ENCODE peak calls at places on chromosomes 3 and 15, in nine cellular contexts. One of them, this sample, is unnamed.

GRCh38 chr3:55828712-55829111 is 341.6 kb upstream of the WNT5A start:
- DNase-seq in A549: no peak
- DNase-seq in substantia nigra: no peak
- DNase-seq in tibial artery: no peak
- DNase-seq in SK-N-MC: no peak
- DNase-seq in transverse colon: no peak
- DNase-seq in PC-3: peak
- DNase-seq in mammary epithelial cell: no peak
- DNase-seq in small intestine: no peak
- DNase-seq in this sample: no peak

GRCh38 chr15:53710906-53711305 is 48.6 kb downstream of the WDR72 start:
- DNase-seq in A549: no peak
- DNase-seq in substantia nigra: no peak
- DNase-seq in tibial artery: no peak
- DNase-seq in SK-N-MC: no peak
- DNase-seq in transverse colon: no peak
- DNase-seq in PC-3: no peak
- DNase-seq in mammary epithelial cell: no peak
- DNase-seq in small intestine: no peak
- DNase-seq in this sample: no peak

GRCh38 chr3:181487236-181487978 is 224.3 kb upstream of the SOX2 start:
- DNase-seq in A549: no peak
- DNase-seq in substantia nigra: no peak
- DNase-seq in tibial artery: no peak
- DNase-seq in SK-N-MC: no peak
- DNase-seq in transverse colon: no peak
- DNase-seq in PC-3: no peak
- DNase-seq in mammary epithelial cell: no peak
- DNase-seq in small intestine: no peak
- DNase-seq in this sample: no peak

GRCh38 chr3:122936335-122936734 is 91.2 kb downstream of the SEMA5B start:
- DNase-seq in A549: no peak
- DNase-seq in substantia nigra: no peak
- DNase-seq in tibial artery: no peak
- DNase-seq in SK-N-MC: no peak
- DNase-seq in transverse colon: no peak
- DNase-seq in PC-3: no peak
- DNase-seq in mammary epithelial cell: no peak
- DNase-seq in small intestine: peak
- DNase-seq in this sample: no peak

GRCh38 chr15:91499774-91500383 is 353.6 kb upstream of the SLCO3A1 start:
- DNase-seq in A549: no peak
- DNase-seq in substantia nigra: no peak
- DNase-seq in tibial artery: no peak
- DNase-seq in SK-N-MC: no peak
- DNase-seq in transverse colon: no peak
- DNase-seq in PC-3: no peak
- DNase-seq in mammary epithelial cell: no peak
- DNase-seq in small intestine: no peak
- DNase-seq in this sample: no peak

GRCh38 chr3:197025736-197026480 is 3.7 kb downstream of the MELTF start:
- DNase-seq in A549: no peak
- DNase-seq in substantia nigra: no peak
- DNase-seq in tibial artery: no peak
- DNase-seq in SK-N-MC: no peak
- DNase-seq in transverse colon: no peak
- DNase-seq in PC-3: no peak
- DNase-seq in mammary epithelial cell: no peak
- DNase-seq in small intestine: no peak
- DNase-seq in this sample: no peak

GRCh38 chr15:89125038-89125826 is 37.0 kb downstream of the ABHD2 start:
- DNase-seq in A549: no peak
- DNase-seq in substantia nigra: no peak
- DNase-seq in tibial artery: no peak
- DNase-seq in SK-N-MC: no peak
- DNase-seq in transverse colon: no peak
- DNase-seq in PC-3: peak
- DNase-seq in mammary epithelial cell: no peak
- DNase-seq in small intestine: no peak
- DNase-seq in this sample: no peak

GRCh38 chr3:66280304-66280703 is 59.5 kb downstream of the SLC25A26 start:
- DNase-seq in A549: no peak
- DNase-seq in substantia nigra: no peak
- DNase-seq in tibial artery: no peak
- DNase-seq in SK-N-MC: no peak
- DNase-seq in transverse colon: no peak
- DNase-seq in PC-3: peak
- DNase-seq in mammary epithelial cell: no peak
- DNase-seq in small intestine: no peak
- DNase-seq in this sample: no peak

GRCh38 chr3:67648229-67648628 is 6.2 kb downstream of the SUCLG2 start:
- DNase-seq in A549: no peak
- DNase-seq in substantia nigra: no peak
- DNase-seq in tibial artery: no peak
- DNase-seq in SK-N-MC: no peak
- DNase-seq in transverse colon: peak
- DNase-seq in PC-3: no peak
- DNase-seq in mammary epithelial cell: no peak
- DNase-seq in small intestine: peak
- DNase-seq in this sample: no peak

GRCh38 chr3:112446343-112446742 is 52.9 kb downstream of the BTLA start:
- DNase-seq in A549: no peak
- DNase-seq in substantia nigra: no peak
- DNase-seq in tibial artery: no peak
- DNase-seq in SK-N-MC: no peak
- DNase-seq in transverse colon: no peak
- DNase-seq in PC-3: no peak
- DNase-seq in mammary epithelial cell: peak
- DNase-seq in small intestine: no peak
- DNase-seq in this sample: no peak

GRCh38 chr3:125437631-125438435 is 62.7 kb upstream of the ZNF148 start:
- DNase-seq in A549: peak
- DNase-seq in substantia nigra: peak
- DNase-seq in tibial artery: no peak
- DNase-seq in SK-N-MC: no peak
- DNase-seq in transverse colon: peak
- DNase-seq in PC-3: peak
- DNase-seq in mammary epithelial cell: peak
- DNase-seq in small intestine: peak
- DNase-seq in this sample: peak

GRCh38 chr3:197495059-197495455 is 60.7 kb downstream of the BDH1 start:
- DNase-seq in A549: no peak
- DNase-seq in substantia nigra: no peak
- DNase-seq in tibial artery: no peak
- DNase-seq in SK-N-MC: no peak
- DNase-seq in transverse colon: no peak
- DNase-seq in PC-3: no peak
- DNase-seq in mammary epithelial cell: peak
- DNase-seq in small intestine: no peak
- DNase-seq in this sample: no peak

GRCh38 chr3:3632439-3632838 is 166.8 kb upstream of the LRRN1 start:
- DNase-seq in A549: no peak
- DNase-seq in substantia nigra: no peak
- DNase-seq in tibial artery: no peak
- DNase-seq in SK-N-MC: no peak
- DNase-seq in transverse colon: no peak
- DNase-seq in PC-3: no peak
- DNase-seq in mammary epithelial cell: no peak
- DNase-seq in small intestine: no peak
- DNase-seq in this sample: no peak

GRCh38 chr3:3636815-3637214 is 162.4 kb upstream of the LRRN1 start:
- DNase-seq in A549: no peak
- DNase-seq in substantia nigra: no peak
- DNase-seq in tibial artery: no peak
- DNase-seq in SK-N-MC: no peak
- DNase-seq in transverse colon: no peak
- DNase-seq in PC-3: no peak
- DNase-seq in mammary epithelial cell: peak
- DNase-seq in small intestine: no peak
- DNase-seq in this sample: no peak

GRCh38 chr3:3633761-3634160 is 165.5 kb upstream of the LRRN1 start:
- DNase-seq in A549: no peak
- DNase-seq in substantia nigra: no peak
- DNase-seq in tibial artery: no peak
- DNase-seq in SK-N-MC: no peak
- DNase-seq in transverse colon: no peak
- DNase-seq in PC-3: no peak
- DNase-seq in mammary epithelial cell: no peak
- DNase-seq in small intestine: no peak
- DNase-seq in this sample: no peak

GRCh38 chr3:3635109-3635508 is 164.1 kb upstream of the LRRN1 start:
- DNase-seq in A549: no peak
- DNase-seq in substantia nigra: no peak
- DNase-seq in tibial artery: no peak
- DNase-seq in SK-N-MC: no peak
- DNase-seq in transverse colon: no peak
- DNase-seq in PC-3: no peak
- DNase-seq in mammary epithelial cell: no peak
- DNase-seq in small intestine: no peak
- DNase-seq in this sample: no peak

DNA sequence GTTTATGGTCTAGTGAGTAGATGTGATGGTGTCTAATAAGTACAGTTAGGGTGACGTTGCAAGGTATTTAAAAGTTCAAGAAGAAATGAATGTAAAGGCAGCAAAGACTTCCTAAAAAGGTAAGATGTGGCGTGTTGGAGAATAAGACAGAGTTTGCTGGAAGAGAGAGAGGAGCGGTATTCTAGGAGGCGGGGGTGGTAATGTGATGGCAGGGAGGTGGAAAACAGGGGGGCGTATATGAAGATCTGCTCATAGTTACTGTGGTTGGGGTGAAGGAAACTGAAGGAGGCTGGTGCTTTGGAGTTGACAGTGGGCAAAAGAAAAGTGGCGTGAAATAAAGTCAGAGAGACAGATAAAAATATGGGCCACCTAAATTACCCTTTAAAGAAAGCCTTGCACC is 164.9 kb upstream of the LRRN1 start:
- DNase-seq in A549: no peak
- DNase-seq in substantia nigra: no peak
- DNase-seq in tibial artery: no peak
- DNase-seq in SK-N-MC: no peak
- DNase-seq in transverse colon: no peak
- DNase-seq in PC-3: no peak
- DNase-seq in mammary epithelial cell: no peak
- DNase-seq in small intestine: no peak
- DNase-seq in this sample: peak
- H3K27ac ChIP-seq in A549: no peak
- H3K27ac ChIP-seq in substantia nigra: no peak
- H3K27ac ChIP-seq in tibial artery: no peak
- H3K27ac ChIP-seq in SK-N-MC: no peak
- H3K27ac ChIP-seq in transverse colon: no peak
- H3K27ac ChIP-seq in PC-3: no peak
- H3K27ac ChIP-seq in mammary epithelial cell: no peak
- H3K27ac ChIP-seq in small intestine: no peak
- H3K27ac ChIP-seq in this sample: peak

GRCh38 chr3:193346259-193346658 is 32.3 kb downstream of the ATP13A5 start:
- DNase-seq in A549: no peak
- DNase-seq in substantia nigra: no peak
- DNase-seq in tibial artery: no peak
- DNase-seq in SK-N-MC: no peak
- DNase-seq in transverse colon: no peak
- DNase-seq in PC-3: no peak
- DNase-seq in mammary epithelial cell: no peak
- DNase-seq in small intestine: no peak
- DNase-seq in this sample: no peak
- H3K27ac ChIP-seq in A549: no peak
- H3K27ac ChIP-seq in substantia nigra: no peak
- H3K27ac ChIP-seq in tibial artery: no peak
- H3K27ac ChIP-seq in SK-N-MC: no peak
- H3K27ac ChIP-seq in transverse colon: no peak
- H3K27ac ChIP-seq in PC-3: no peak
- H3K27ac ChIP-seq in mammary epithelial cell: no peak
- H3K27ac ChIP-seq in small intestine: no peak
- H3K27ac ChIP-seq in this sample: no peak

DNA sequence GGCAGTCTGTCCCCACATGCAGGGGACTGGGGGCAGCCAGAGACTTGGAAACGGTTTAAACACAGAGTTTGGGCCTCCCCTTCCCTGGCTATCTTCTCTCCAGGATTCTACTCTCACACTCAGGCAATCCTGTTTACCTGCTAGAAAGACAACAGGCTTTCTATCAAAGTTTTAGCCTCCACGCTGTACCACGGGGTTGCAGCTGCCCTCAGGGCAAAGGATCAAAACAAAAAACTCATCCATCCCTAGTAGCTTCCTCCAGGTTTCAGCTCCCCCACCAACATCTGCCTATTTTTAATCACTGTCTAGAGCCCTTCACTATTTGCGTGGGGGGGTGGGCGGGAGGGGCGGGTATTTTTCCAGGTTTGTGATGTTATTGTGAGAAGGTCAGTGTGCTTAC is 286.8 kb upstream of the TRIM42 start:
- DNase-seq in A549: peak
- DNase-seq in substantia nigra: no peak
- DNase-seq in tibial artery: no peak
- DNase-seq in SK-N-MC: no peak
- DNase-seq in transverse colon: no peak
- DNase-seq in PC-3: no peak
- DNase-seq in mammary epithelial cell: no peak
- DNase-seq in small intestine: no peak
- DNase-seq in this sample: no peak
- H3K27ac ChIP-seq in A549: no peak
- H3K27ac ChIP-seq in substantia nigra: no peak
- H3K27ac ChIP-seq in tibial artery: no peak
- H3K27ac ChIP-seq in SK-N-MC: no peak
- H3K27ac ChIP-seq in transverse colon: no peak
- H3K27ac ChIP-seq in PC-3: no peak
- H3K27ac ChIP-seq in mammary epithelial cell: no peak
- H3K27ac ChIP-seq in small intestine: no peak
- H3K27ac ChIP-seq in this sample: no peak

GRCh38 chr15:57312323-57313133 is 63.8 kb upstream of the CGNL1 start:
- DNase-seq in A549: no peak
- DNase-seq in substantia nigra: no peak
- DNase-seq in tibial artery: no peak
- DNase-seq in SK-N-MC: no peak
- DNase-seq in transverse colon: peak
- DNase-seq in PC-3: no peak
- DNase-seq in mammary epithelial cell: no peak
- DNase-seq in small intestine: peak
- DNase-seq in this sample: no peak

GRCh38 chr15:57307527-57308193 is 68.6 kb upstream of the CGNL1 start:
- DNase-seq in A549: no peak
- DNase-seq in substantia nigra: no peak
- DNase-seq in tibial artery: no peak
- DNase-seq in SK-N-MC: no peak
- DNase-seq in transverse colon: no peak
- DNase-seq in PC-3: peak
- DNase-seq in mammary epithelial cell: no peak
- DNase-seq in small intestine: no peak
- DNase-seq in this sample: no peak

GRCh38 chr15:57313134-57313483 is 63.2 kb upstream of the CGNL1 start:
- DNase-seq in A549: no peak
- DNase-seq in substantia nigra: no peak
- DNase-seq in tibial artery: no peak
- DNase-seq in SK-N-MC: no peak
- DNase-seq in transverse colon: no peak
- DNase-seq in PC-3: no peak
- DNase-seq in mammary epithelial cell: no peak
- DNase-seq in small intestine: no peak
- DNase-seq in this sample: no peak

GRCh38 chr15:57312006-57312322 is 64.3 kb upstream of the CGNL1 start:
- DNase-seq in A549: no peak
- DNase-seq in substantia nigra: no peak
- DNase-seq in tibial artery: no peak
- DNase-seq in SK-N-MC: no peak
- DNase-seq in transverse colon: no peak
- DNase-seq in PC-3: no peak
- DNase-seq in mammary epithelial cell: no peak
- DNase-seq in small intestine: no peak
- DNase-seq in this sample: no peak

GRCh38 chr15:57310876-57311275 is 65.4 kb upstream of the CGNL1 start:
- DNase-seq in A549: no peak
- DNase-seq in substantia nigra: no peak
- DNase-seq in tibial artery: no peak
- DNase-seq in SK-N-MC: no peak
- DNase-seq in transverse colon: no peak
- DNase-seq in PC-3: no peak
- DNase-seq in mammary epithelial cell: no peak
- DNase-seq in small intestine: no peak
- DNase-seq in this sample: no peak
- H3K27ac ChIP-seq in A549: no peak
- H3K27ac ChIP-seq in substantia nigra: no peak
- H3K27ac ChIP-seq in tibial artery: no peak
- H3K27ac ChIP-seq in SK-N-MC: no peak
- H3K27ac ChIP-seq in transverse colon: peak
- H3K27ac ChIP-seq in PC-3: no peak
- H3K27ac ChIP-seq in mammary epithelial cell: no peak
- H3K27ac ChIP-seq in small intestine: peak
- H3K27ac ChIP-seq in this sample: no peak

This sample was measured in caudate nucleus.